ENCODE peak calls at places on chromosome 6, in eight cellular contexts. V, I, Y, G, P, T, F and X are unnamed samples.

GRCh38 chr6:54107470-54107869 is 3.8 kb upstream of the MLIP start:
- DNase-seq in V (no peak), I (no peak), Y (no peak), G (no peak), P (no peak), T (no peak), F (no peak), X (no peak)

GRCh38 chr6:111184827-111185567 is 97.7 kb downstream of the SLC16A10 start:
- DNase-seq in V (no peak), I (no peak), Y (no peak), G (no peak), P (no peak), T (no peak), F (no peak), X (no peak)

GRCh38 chr6:29651413-29652197 is 5.3 kb upstream of the MOG start:
- DNase-seq in V (peak; percentile 37), I (peak; percentile 56), Y (peak; percentile 51), G (peak; percentile 54), P (peak; percentile 38), T (no peak), F (no peak), X (peak; percentile 31)

GRCh38 chr6:31495580-31495979 is 2.4 kb upstream of the MICB start:
- DNase-seq in V (peak; percentile 62), I (no peak), Y (no peak), G (no peak), P (no peak), T (no peak), F (no peak), X (no peak)

GRCh38 chr6:43292341-43292740 is 5.7 kb upstream of the SLC22A7 start:
- DNase-seq in V (no peak), I (no peak), Y (no peak), G (no peak), P (no peak), T (no peak), F (no peak), X (no peak)

GRCh38 chr6:98254624-98255023 is 579.8 kb upstream of the POU3F2 start:
- DNase-seq in V (no peak), I (no peak), Y (no peak), G (no peak), P (no peak), T (no peak), F (no peak), X (no peak)

GRCh38 chr6:40626886-40627285 is 39.7 kb upstream of the LRFN2 start:
- DNase-seq in V (no peak), I (no peak), Y (no peak), G (no peak), P (no peak), T (no peak), F (no peak), X (no peak)

GRCh38 chr6:69907981-69908498 is 41.7 kb downstream of the COL19A1 start:
- DNase-seq in V (peak; percentile 26), I (no peak), Y (no peak), G (no peak), P (no peak), T (no peak), F (no peak), X (no peak)

GRCh38 chr6:36616888-36617521 is 22.8 kb downstream of the SRSF3 start:
- DNase-seq in V (no peak), I (no peak), Y (peak; percentile 55), G (peak; percentile 87), P (peak; percentile 23), T (no peak), F (no peak), X (no peak)

GRCh38 chr6:55277628-55278003 is 49.7 kb upstream of the GFRAL start:
- DNase-seq in V (no peak), I (no peak), Y (no peak), G (no peak), P (no peak), T (no peak), F (no peak), X (no peak)

GRCh38 chr6:21033575-21034026 is 499.3 kb downstream of the CDKAL1 start:
- DNase-seq in V (peak; percentile 85), I (no peak), Y (no peak), G (peak; percentile 32), P (no peak), T (no peak), F (no peak), X (no peak)

GRCh38 chr6:166490671-166491500 is 95.6 kb downstream of the RAMACL start:
- DNase-seq in V (peak; percentile 86), I (no peak), Y (no peak), G (peak; percentile 84), P (no peak), T (no peak), F (no peak), X (no peak)

GRCh38 chr6:31652925-31653724 is 664 bp upstream of the BAG6 start:
- DNase-seq in V (no peak), I (peak; percentile 98), Y (peak; percentile 87), G (peak; percentile 87), P (no peak), T (peak; percentile 76), F (no peak), X (peak; percentile 94)

GRCh38 chr6:67606905-67607828 is 1027.9 kb upstream of the ADGRB3 start:
- DNase-seq in V (peak; percentile 1), I (no peak), Y (no peak), G (peak; percentile 31), P (no peak), T (no peak), F (no peak), X (no peak)

GRCh38 chr6:152155792-152156191 is 348.3 kb downstream of the ESR1 start:
- DNase-seq in V (no peak), I (no peak), Y (no peak), G (no peak), P (no peak), T (no peak), F (no peak), X (no peak)

GRCh38 chr6:110517601-110518280 is 41.3 kb upstream of the SLC22A16 start:
- DNase-seq in V (no peak), I (peak; percentile 23), Y (no peak), G (no peak), P (no peak), T (no peak), F (no peak), X (no peak)

GRCh38 chr6:85421963-85422362 is 27.9 kb upstream of the NT5E start:
- DNase-seq in V (peak; percentile 77), I (no peak), Y (no peak), G (no peak), P (no peak), T (no peak), F (no peak), X (no peak)

GRCh38 chr6:16056263-16056870 is 72.5 kb upstream of the MYLIP start:
- DNase-seq in V (no peak), I (no peak), Y (no peak), G (no peak), P (no peak), T (no peak), F (no peak), X (no peak)

GRCh38 chr6:9140181-9140580 is 704.8 kb upstream of the SLC35B3 start:
- DNase-seq in V (peak; percentile 12), I (no peak), Y (no peak), G (no peak), P (no peak), T (no peak), F (no peak), X (no peak)
- TF ChIP-seq RAD21 in V (no peak), I (no peak), Y (no peak), G (no peak), P (no peak), T (no peak), F (no peak), X (no peak)

DNA sequence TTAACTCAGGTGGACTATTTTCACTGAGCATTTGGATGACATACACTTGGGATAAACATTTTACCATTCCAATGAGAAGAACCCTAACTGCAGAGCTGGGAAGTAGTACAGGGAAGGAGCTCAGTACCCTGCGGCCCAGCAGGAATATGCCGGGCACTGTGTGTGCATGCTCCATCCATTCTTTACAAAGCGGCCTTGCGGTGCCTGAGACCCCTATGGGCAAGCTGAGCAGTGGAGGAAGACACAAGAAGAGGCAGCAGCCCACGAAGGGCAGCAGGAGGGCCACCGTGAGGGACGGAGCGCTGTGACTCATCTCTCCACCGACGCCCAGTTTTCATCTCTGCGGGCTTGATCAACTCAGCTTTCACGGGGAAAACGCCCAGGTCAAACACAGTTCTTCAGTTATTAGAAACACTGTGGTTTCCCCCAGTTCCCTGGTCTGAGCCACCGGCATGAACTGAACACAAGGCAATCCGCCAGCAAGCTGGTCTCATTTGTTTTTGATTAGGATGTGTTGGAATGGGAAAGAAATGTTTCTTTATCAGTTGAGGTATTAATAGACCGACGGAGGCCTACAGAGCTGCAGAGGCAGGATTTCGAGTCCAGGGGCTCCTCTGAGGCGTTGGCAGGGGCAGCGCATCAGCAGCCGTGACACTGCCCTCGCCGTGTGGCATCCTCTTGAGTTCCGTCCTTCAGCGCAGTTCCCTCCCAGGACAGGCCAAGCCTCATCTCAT is 44.9 kb downstream of the IRF4 start:
- DNase-seq in V (peak; percentile 60), I (no peak), Y (no peak), G (peak; percentile 7), P (peak; percentile 40), T (no peak), F (no peak), X (peak; percentile 20)
- TF ChIP-seq RAD21 in V (no peak), I (no peak), Y (no peak), G (no peak), P (no peak), T (no peak), F (no peak), X (no peak)

DNA sequence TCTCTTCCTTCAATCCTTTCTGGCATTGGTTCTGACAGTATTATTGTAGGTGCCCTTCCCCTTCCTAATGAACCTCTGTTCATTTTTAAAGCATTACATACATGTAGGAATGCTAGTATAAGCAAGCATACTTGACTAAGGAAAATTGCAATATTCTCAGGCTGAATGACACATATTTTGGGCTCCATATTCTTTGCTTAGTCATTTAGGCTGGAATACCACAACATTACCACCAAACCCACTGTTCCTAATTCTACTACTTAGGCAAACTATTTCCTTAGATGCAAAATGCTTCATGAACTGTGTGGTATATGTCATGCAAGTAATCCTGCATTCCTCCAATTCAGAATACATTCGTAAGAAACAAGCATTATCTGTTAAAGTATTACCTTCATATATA is 113.9 kb downstream of the PRDM1 start:
- DNase-seq in V (peak; percentile 93), I (no peak), Y (no peak), G (no peak), P (no peak), T (no peak), F (no peak), X (no peak)
- TF ChIP-seq RAD21 in V (no peak), I (no peak), Y (no peak), G (no peak), P (no peak), T (no peak), F (no peak), X (no peak)

GRCh38 chr6:170088349-170088951 is 202.4 kb downstream of the DLL1 start:
- DNase-seq in V (no peak), I (no peak), Y (no peak), G (no peak), P (no peak), T (no peak), F (no peak), X (no peak)

GRCh38 chr6:170086639-170087420 is 204.0 kb downstream of the DLL1 start:
- DNase-seq in V (no peak), I (no peak), Y (no peak), G (no peak), P (no peak), T (no peak), F (no peak), X (no peak)

GRCh38 chr6:170085475-170086401 is 205.1 kb downstream of the DLL1 start:
- DNase-seq in V (no peak), I (no peak), Y (no peak), G (no peak), P (no peak), T (no peak), F (no peak), X (no peak)

GRCh38 chr6:170089937-170090335 is 200.9 kb downstream of the DLL1 start:
- DNase-seq in V (no peak), I (no peak), Y (no peak), G (no peak), P (no peak), T (no peak), F (no peak), X (no peak)

GRCh38 chr6:170087946-170088348 is 202.9 kb downstream of the DLL1 start:
- DNase-seq in V (no peak), I (no peak), Y (no peak), G (no peak), P (no peak), T (no peak), F (peak; percentile 23), X (no peak)
- TF ChIP-seq RAD21 in V (no peak), I (no peak), Y (no peak), G (no peak), P (no peak), T (no peak), F (no peak), X (no peak)